ENCODE peak calls at places on chromosomes 16 and 17, in seven cellular contexts. One of them, this sample, is unnamed.

GRCh38 chr17:35915153-35915969 is 15.2 kb downstream of the RDM1 start:
- DNase-seq in heart left ventricle: no peak
- DNase-seq in esophagus squamous epithelium: no peak
- DNase-seq in choroid plexus epithelial cell: peak
- DNase-seq in bronchial epithelial cell: no peak
- DNase-seq in dorsolateral prefrontal cortex: no peak
- DNase-seq in progenitor cell of endocrine pancreas: no peak
- DNase-seq in this sample: no peak

GRCh38 chr17:8173056-8173870 is 2.9 kb downstream of the TMEM107 start:
- DNase-seq in heart left ventricle: peak
- DNase-seq in esophagus squamous epithelium: no peak
- DNase-seq in choroid plexus epithelial cell: peak
- DNase-seq in bronchial epithelial cell: peak
- DNase-seq in dorsolateral prefrontal cortex: peak
- DNase-seq in progenitor cell of endocrine pancreas: no peak
- DNase-seq in this sample: peak

GRCh38 chr17:83057793-83058477 is 21.5 kb upstream of the METRNL start:
- DNase-seq in heart left ventricle: peak
- DNase-seq in esophagus squamous epithelium: no peak
- DNase-seq in choroid plexus epithelial cell: no peak
- DNase-seq in bronchial epithelial cell: no peak
- DNase-seq in dorsolateral prefrontal cortex: no peak
- DNase-seq in progenitor cell of endocrine pancreas: no peak
- DNase-seq in this sample: peak

GRCh38 chr17:12398636-12399035 is 267.1 kb upstream of the MYOCD start:
- DNase-seq in heart left ventricle: no peak
- DNase-seq in esophagus squamous epithelium: no peak
- DNase-seq in choroid plexus epithelial cell: no peak
- DNase-seq in bronchial epithelial cell: no peak
- DNase-seq in dorsolateral prefrontal cortex: no peak
- DNase-seq in progenitor cell of endocrine pancreas: no peak
- DNase-seq in this sample: no peak

GRCh38 chr16:87706278-87707000 is 59.3 kb downstream of the KLHDC4 start:
- DNase-seq in heart left ventricle: no peak
- DNase-seq in esophagus squamous epithelium: no peak
- DNase-seq in choroid plexus epithelial cell: no peak
- DNase-seq in bronchial epithelial cell: no peak
- DNase-seq in dorsolateral prefrontal cortex: no peak
- DNase-seq in progenitor cell of endocrine pancreas: no peak
- DNase-seq in this sample: no peak

GRCh38 chr17:57809879-57810278 is 40.0 kb downstream of the MRPS23 start:
- DNase-seq in heart left ventricle: no peak
- DNase-seq in esophagus squamous epithelium: no peak
- DNase-seq in choroid plexus epithelial cell: no peak
- DNase-seq in bronchial epithelial cell: no peak
- DNase-seq in dorsolateral prefrontal cortex: no peak
- DNase-seq in progenitor cell of endocrine pancreas: no peak
- DNase-seq in this sample: no peak

GRCh38 chr16:86824751-86825310 is 246.5 kb downstream of the FOXL1 start:
- DNase-seq in heart left ventricle: no peak
- DNase-seq in esophagus squamous epithelium: no peak
- DNase-seq in choroid plexus epithelial cell: peak
- DNase-seq in bronchial epithelial cell: peak
- DNase-seq in dorsolateral prefrontal cortex: no peak
- DNase-seq in progenitor cell of endocrine pancreas: no peak
- DNase-seq in this sample: no peak

GRCh38 chr16:1613728-1614225 is 1.6 kb downstream of the CRAMP1 start:
- DNase-seq in heart left ventricle: no peak
- DNase-seq in esophagus squamous epithelium: no peak
- DNase-seq in choroid plexus epithelial cell: peak
- DNase-seq in bronchial epithelial cell: no peak
- DNase-seq in dorsolateral prefrontal cortex: no peak
- DNase-seq in progenitor cell of endocrine pancreas: no peak
- DNase-seq in this sample: no peak

GRCh38 chr16:23134274-23134673 is 15.0 kb downstream of the USP31 start:
- DNase-seq in heart left ventricle: peak
- DNase-seq in esophagus squamous epithelium: no peak
- DNase-seq in choroid plexus epithelial cell: peak
- DNase-seq in bronchial epithelial cell: no peak
- DNase-seq in dorsolateral prefrontal cortex: no peak
- DNase-seq in progenitor cell of endocrine pancreas: no peak
- DNase-seq in this sample: no peak

GRCh38 chr16:84720180-84720579 is 20.4 kb downstream of the USP10 start:
- DNase-seq in heart left ventricle: no peak
- DNase-seq in esophagus squamous epithelium: no peak
- DNase-seq in choroid plexus epithelial cell: peak
- DNase-seq in bronchial epithelial cell: no peak
- DNase-seq in dorsolateral prefrontal cortex: no peak
- DNase-seq in progenitor cell of endocrine pancreas: no peak
- DNase-seq in this sample: no peak

GRCh38 chr16:48041861-48042435 is 113.8 kb downstream of the ABCC12 start:
- DNase-seq in heart left ventricle: no peak
- DNase-seq in esophagus squamous epithelium: no peak
- DNase-seq in choroid plexus epithelial cell: no peak
- DNase-seq in bronchial epithelial cell: no peak
- DNase-seq in dorsolateral prefrontal cortex: no peak
- DNase-seq in progenitor cell of endocrine pancreas: peak
- DNase-seq in this sample: no peak
- TF ChIP-seq CTCF in heart left ventricle: no peak
- TF ChIP-seq CTCF in esophagus squamous epithelium: no peak
- TF ChIP-seq CTCF in choroid plexus epithelial cell: no peak
- TF ChIP-seq CTCF in bronchial epithelial cell: peak
- TF ChIP-seq CTCF in dorsolateral prefrontal cortex: no peak
- TF ChIP-seq CTCF in progenitor cell of endocrine pancreas: peak
- TF ChIP-seq CTCF in this sample: no peak

DNA sequence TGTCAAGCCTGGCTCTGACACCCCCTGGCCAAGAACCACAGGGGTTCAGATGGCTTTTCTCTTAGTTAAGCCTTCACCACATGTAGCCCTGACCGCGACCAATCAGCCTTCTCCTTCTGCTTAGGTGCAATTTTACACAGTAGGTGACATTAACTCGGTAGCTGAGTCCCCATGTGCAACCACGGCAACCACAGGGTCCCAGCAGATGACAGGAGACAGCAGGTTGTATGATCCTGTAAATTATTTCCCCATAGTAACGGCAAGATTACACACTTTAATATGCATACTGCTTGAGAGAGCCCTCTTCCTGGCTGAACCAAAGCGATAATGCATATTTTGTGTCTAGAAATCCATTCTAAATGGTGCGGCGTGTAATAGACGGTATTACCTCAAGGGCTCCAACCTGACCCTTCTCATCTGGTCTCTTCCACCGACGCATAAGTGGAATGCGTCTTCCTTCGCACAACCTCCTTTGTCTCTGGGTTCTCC is 458.7 kb upstream of the ZFHX3 start:
- DNase-seq in heart left ventricle: no peak
- DNase-seq in esophagus squamous epithelium: no peak
- DNase-seq in choroid plexus epithelial cell: no peak
- DNase-seq in bronchial epithelial cell: no peak
- DNase-seq in dorsolateral prefrontal cortex: no peak
- DNase-seq in progenitor cell of endocrine pancreas: no peak
- DNase-seq in this sample: no peak
- TF ChIP-seq CTCF in heart left ventricle: no peak
- TF ChIP-seq CTCF in esophagus squamous epithelium: no peak
- TF ChIP-seq CTCF in choroid plexus epithelial cell: no peak
- TF ChIP-seq CTCF in bronchial epithelial cell: no peak
- TF ChIP-seq CTCF in dorsolateral prefrontal cortex: no peak
- TF ChIP-seq CTCF in progenitor cell of endocrine pancreas: no peak
- TF ChIP-seq CTCF in this sample: no peak

GRCh38 chr16:83675136-83675535 is 132.6 kb upstream of the HSBP1 start:
- DNase-seq in heart left ventricle: no peak
- DNase-seq in esophagus squamous epithelium: no peak
- DNase-seq in choroid plexus epithelial cell: peak
- DNase-seq in bronchial epithelial cell: no peak
- DNase-seq in dorsolateral prefrontal cortex: no peak
- DNase-seq in progenitor cell of endocrine pancreas: no peak
- DNase-seq in this sample: no peak

GRCh38 chr16:83681421-83681820 is 126.4 kb upstream of the HSBP1 start:
- DNase-seq in heart left ventricle: no peak
- DNase-seq in esophagus squamous epithelium: no peak
- DNase-seq in choroid plexus epithelial cell: no peak
- DNase-seq in bronchial epithelial cell: no peak
- DNase-seq in dorsolateral prefrontal cortex: no peak
- DNase-seq in progenitor cell of endocrine pancreas: no peak
- DNase-seq in this sample: no peak

GRCh38 chr16:83680980-83681379 is 126.8 kb upstream of the HSBP1 start:
- DNase-seq in heart left ventricle: no peak
- DNase-seq in esophagus squamous epithelium: no peak
- DNase-seq in choroid plexus epithelial cell: no peak
- DNase-seq in bronchial epithelial cell: no peak
- DNase-seq in dorsolateral prefrontal cortex: no peak
- DNase-seq in progenitor cell of endocrine pancreas: no peak
- DNase-seq in this sample: no peak

DNA sequence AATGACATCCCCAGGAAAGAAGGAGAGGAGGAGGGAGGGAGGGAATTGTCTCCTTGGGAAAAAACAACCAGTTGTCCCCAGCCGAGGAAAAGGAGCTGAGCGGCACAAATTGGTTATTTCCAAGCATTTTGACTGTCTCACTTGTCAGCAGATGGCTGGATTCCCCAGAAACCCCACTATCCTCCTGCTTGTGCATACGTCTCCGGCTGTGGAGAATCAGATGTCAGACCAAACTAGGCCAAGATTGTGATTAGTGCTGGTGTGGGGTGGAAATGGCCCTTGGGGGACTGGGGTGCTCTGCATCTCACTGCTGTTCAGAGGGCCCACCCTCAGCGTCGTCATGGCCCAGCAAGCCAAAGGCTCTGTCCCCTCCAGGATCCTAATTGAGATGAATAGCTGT is 131.7 kb upstream of the HSBP1 start:
- DNase-seq in heart left ventricle: no peak
- DNase-seq in esophagus squamous epithelium: no peak
- DNase-seq in choroid plexus epithelial cell: no peak
- DNase-seq in bronchial epithelial cell: no peak
- DNase-seq in dorsolateral prefrontal cortex: no peak
- DNase-seq in progenitor cell of endocrine pancreas: no peak
- DNase-seq in this sample: no peak
- TF ChIP-seq CTCF in heart left ventricle: no peak
- TF ChIP-seq CTCF in esophagus squamous epithelium: no peak
- TF ChIP-seq CTCF in choroid plexus epithelial cell: no peak
- TF ChIP-seq CTCF in bronchial epithelial cell: no peak
- TF ChIP-seq CTCF in dorsolateral prefrontal cortex: no peak
- TF ChIP-seq CTCF in progenitor cell of endocrine pancreas: no peak
- TF ChIP-seq CTCF in this sample: no peak

DNA sequence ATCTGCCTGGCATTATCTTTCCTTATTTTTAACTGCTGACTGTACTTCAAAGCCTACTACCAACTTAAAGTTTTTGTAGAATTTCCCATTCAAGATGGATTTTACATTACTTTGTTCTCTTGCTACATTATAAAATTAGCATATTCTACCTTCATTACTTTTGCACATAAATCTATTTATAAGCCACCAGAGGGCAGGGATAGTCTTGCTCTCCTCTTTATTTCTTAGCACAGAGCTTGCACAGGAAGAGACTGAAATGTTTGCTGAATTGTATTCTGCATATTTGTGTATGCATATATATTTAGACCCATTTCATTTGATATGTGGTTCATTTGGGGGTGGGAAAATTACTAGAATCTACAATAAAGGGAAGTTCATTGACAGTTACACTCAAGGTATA is 108.0 kb downstream of the SKAP1 start:
- DNase-seq in heart left ventricle: no peak
- DNase-seq in esophagus squamous epithelium: no peak
- DNase-seq in choroid plexus epithelial cell: peak
- DNase-seq in bronchial epithelial cell: peak
- DNase-seq in dorsolateral prefrontal cortex: no peak
- DNase-seq in progenitor cell of endocrine pancreas: no peak
- DNase-seq in this sample: no peak
- TF ChIP-seq CTCF in heart left ventricle: no peak
- TF ChIP-seq CTCF in esophagus squamous epithelium: no peak
- TF ChIP-seq CTCF in choroid plexus epithelial cell: peak
- TF ChIP-seq CTCF in bronchial epithelial cell: no peak
- TF ChIP-seq CTCF in dorsolateral prefrontal cortex: no peak
- TF ChIP-seq CTCF in progenitor cell of endocrine pancreas: no peak
- TF ChIP-seq CTCF in this sample: no peak

DNA sequence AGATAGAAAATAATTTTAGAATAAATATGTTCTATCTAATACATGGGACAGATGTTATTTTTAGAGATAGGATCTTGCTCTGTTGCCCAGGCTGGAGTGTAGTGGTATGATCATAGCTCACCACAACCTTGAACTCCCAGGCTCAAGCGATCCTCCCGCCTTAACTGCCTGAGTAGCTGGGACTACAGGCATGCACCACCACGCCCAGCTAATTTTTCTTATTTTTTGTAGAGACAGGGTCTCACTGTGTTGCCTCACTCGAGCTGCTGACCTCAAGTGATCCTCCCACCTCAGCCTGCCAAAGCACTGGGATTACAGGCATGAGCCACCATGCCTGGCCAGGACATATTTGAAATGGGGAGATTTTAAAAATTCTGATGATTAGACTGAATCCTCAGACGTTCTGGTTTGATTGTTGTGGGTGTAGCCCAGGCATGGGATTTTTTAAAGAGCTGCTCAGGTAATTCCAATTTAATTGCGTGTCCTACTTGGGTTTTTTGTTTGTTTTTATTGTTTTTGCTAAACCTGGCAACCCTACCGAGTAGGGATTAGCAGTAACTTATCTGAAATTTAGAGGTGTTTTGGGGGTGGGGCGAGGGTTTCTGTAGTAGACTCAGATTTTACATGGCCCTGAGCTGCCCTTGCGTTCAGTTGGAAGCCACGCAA is 142.9 kb downstream of the RAB11FIP4 start:
- DNase-seq in heart left ventricle: no peak
- DNase-seq in esophagus squamous epithelium: no peak
- DNase-seq in choroid plexus epithelial cell: peak
- DNase-seq in bronchial epithelial cell: peak
- DNase-seq in dorsolateral prefrontal cortex: no peak
- DNase-seq in progenitor cell of endocrine pancreas: no peak
- DNase-seq in this sample: no peak
- TF ChIP-seq CTCF in heart left ventricle: no peak
- TF ChIP-seq CTCF in esophagus squamous epithelium: no peak
- TF ChIP-seq CTCF in choroid plexus epithelial cell: no peak
- TF ChIP-seq CTCF in bronchial epithelial cell: no peak
- TF ChIP-seq CTCF in dorsolateral prefrontal cortex: no peak
- TF ChIP-seq CTCF in progenitor cell of endocrine pancreas: no peak
- TF ChIP-seq CTCF in this sample: no peak

DNA sequence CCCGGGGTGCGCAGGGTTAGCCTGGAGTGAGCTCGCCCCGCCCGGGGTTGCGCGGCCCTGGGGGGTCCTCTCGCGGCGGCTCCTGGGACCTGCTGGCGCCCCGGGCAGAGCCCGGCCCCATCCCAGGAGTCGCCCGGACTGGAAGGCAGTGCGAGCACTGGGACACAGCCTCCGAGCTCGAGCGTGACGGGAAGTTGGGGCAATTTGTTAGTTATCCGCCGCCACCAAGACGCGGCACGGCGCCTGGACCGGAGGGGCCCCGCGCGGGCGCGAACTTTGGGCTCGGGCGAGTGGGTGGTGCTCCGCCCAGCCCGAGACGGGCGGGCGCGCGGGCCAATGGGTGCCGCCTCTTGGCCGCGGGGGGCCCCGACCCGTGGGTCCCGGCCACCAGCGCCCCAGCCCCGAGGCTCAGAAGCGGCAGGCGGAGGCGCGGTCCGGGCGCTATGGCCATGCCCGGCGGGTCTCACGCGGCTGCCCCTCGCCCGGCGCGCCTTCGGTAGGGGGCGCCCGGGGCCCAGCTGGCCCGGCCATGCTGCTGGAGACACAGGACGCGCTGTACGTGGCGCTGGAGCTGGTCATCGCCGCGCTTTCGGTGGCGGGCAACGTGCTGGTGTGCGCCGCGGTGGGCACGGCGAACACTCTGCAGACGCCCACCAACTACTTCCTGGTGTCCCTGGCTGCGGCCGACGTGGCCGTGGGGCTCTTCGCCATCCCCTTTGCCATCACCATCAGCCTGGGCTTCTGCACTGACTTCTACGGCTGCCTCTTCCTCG is at the start of gene ADORA2B:
- DNase-seq in heart left ventricle: peak
- DNase-seq in esophagus squamous epithelium: no peak
- DNase-seq in choroid plexus epithelial cell: peak
- DNase-seq in bronchial epithelial cell: peak
- DNase-seq in dorsolateral prefrontal cortex: no peak
- DNase-seq in progenitor cell of endocrine pancreas: peak
- DNase-seq in this sample: peak
- TF ChIP-seq CTCF in heart left ventricle: peak
- TF ChIP-seq CTCF in esophagus squamous epithelium: peak
- TF ChIP-seq CTCF in choroid plexus epithelial cell: peak
- TF ChIP-seq CTCF in bronchial epithelial cell: peak
- TF ChIP-seq CTCF in dorsolateral prefrontal cortex: peak
- TF ChIP-seq CTCF in progenitor cell of endocrine pancreas: peak
- TF ChIP-seq CTCF in this sample: no peak